ENCODE peak calls at places on chromosomes 2 and 18, in ten cellular contexts. N, Q, I, L, M, U, Y, T, G and O are unnamed samples.

GRCh38 chr2:207936380-207936779 is 88.9 kb downstream of the PLEKHM3 start:
- DNase-seq in N (no peak), Q (no peak), I (no peak), L (no peak), M (no peak), U (no peak), Y (no peak), T (no peak), G (no peak), O (no peak)

GRCh38 chr2:240319855-240320560 is 115.5 kb upstream of the GPC1 start:
- DNase-seq in N (no peak), Q (no peak), I (peak; percentile 70), L (peak; percentile 23), M (peak; percentile 97), U (peak; percentile 76), Y (no peak), T (no peak), G (peak; percentile 15), O (no peak)

GRCh38 chr18:50183556-50183955 is 11.4 kb downstream of the MYO5B start:
- DNase-seq in N (peak; percentile 68), Q (no peak), I (no peak), L (peak; percentile 46), M (peak; percentile 31), U (no peak), Y (no peak), T (no peak), G (no peak), O (no peak)

GRCh38 chr18:21194871-21195771 is 46.9 kb upstream of the GREB1L start:
- DNase-seq in N (peak; percentile 69), Q (no peak), I (no peak), L (peak; percentile 79), M (peak; percentile 58), U (peak; percentile 60), Y (no peak), T (peak; percentile 32), G (no peak), O (no peak)

GRCh38 chr2:151278487-151278886 is 11.0 kb downstream of the NMI start:
- DNase-seq in N (no peak), Q (no peak), I (no peak), L (no peak), M (no peak), U (no peak), Y (no peak), T (no peak), G (no peak), O (no peak)

GRCh38 chr2:20093263-20094141 is 42.1 kb upstream of the LAPTM4A start:
- DNase-seq in N (peak; percentile 81), Q (peak; percentile 52), I (peak; percentile 84), L (peak; percentile 48), M (peak; percentile 82), U (peak; percentile 80), Y (peak; percentile 84), T (peak; percentile 78), G (no peak), O (no peak)

GRCh38 chr2:39697480-39697879 is 31.8 kb downstream of the TMEM178A start:
- DNase-seq in N (no peak), Q (no peak), I (no peak), L (no peak), M (peak; percentile 3), U (no peak), Y (peak; percentile 67), T (no peak), G (no peak), O (no peak)

GRCh38 chr2:9018534-9018933 is 15.1 kb upstream of the MBOAT2 start:
- DNase-seq in N (no peak), Q (no peak), I (no peak), L (no peak), M (no peak), U (peak; percentile 18), Y (no peak), T (peak; percentile 57), G (no peak), O (no peak)

GRCh38 chr2:79980816-79981215 is 323.7 kb downstream of the LRRTM1 start:
- DNase-seq in N (no peak), Q (no peak), I (no peak), L (no peak), M (no peak), U (no peak), Y (no peak), T (no peak), G (no peak), O (no peak)

GRCh38 chr2:102147935-102148334 is 5.4 kb downstream of the IL1R1 start:
- DNase-seq in N (no peak), Q (peak; percentile 56), I (no peak), L (no peak), M (peak; percentile 34), U (peak; percentile 28), Y (no peak), T (no peak), G (no peak), O (no peak)

GRCh38 chr2:152330235-152330866 is 4.6 kb upstream of the FMNL2 start:
- DNase-seq in N (peak; percentile 18), Q (no peak), I (no peak), L (no peak), M (no peak), U (no peak), Y (no peak), T (no peak), G (no peak), O (no peak)

GRCh38 chr2:20626698-20627471 is 24.0 kb downstream of the HS1BP3 start:
- DNase-seq in N (no peak), Q (no peak), I (no peak), L (no peak), M (no peak), U (no peak), Y (peak; percentile 56), T (no peak), G (no peak), O (no peak)

GRCh38 chr2:230668184-230668938 is 44.3 kb upstream of the CAB39 start:
- DNase-seq in N (no peak), Q (peak; percentile 61), I (peak; percentile 56), L (no peak), M (peak; percentile 74), U (no peak), Y (peak; percentile 68), T (no peak), G (no peak), O (peak; percentile 33)

GRCh38 chr2:173511357-173511756 is 156.7 kb downstream of the CDCA7 start:
- DNase-seq in N (peak; percentile 68), Q (no peak), I (no peak), L (no peak), M (no peak), U (no peak), Y (no peak), T (peak; percentile 7), G (no peak), O (no peak)

GRCh38 chr18:32435631-32436500 is 34.8 kb downstream of the GAREM1 start:
- DNase-seq in N (no peak), Q (no peak), I (no peak), L (no peak), M (no peak), U (no peak), Y (no peak), T (peak; percentile 44), G (no peak), O (peak; percentile 53)

GRCh38 chr18:47772374-47773248 is 157.8 kb downstream of the SMAD2 start:
- DNase-seq in N (peak; percentile 57), Q (no peak), I (peak; percentile 85), L (peak; percentile 60), M (peak; percentile 42), U (peak; percentile 47), Y (peak; percentile 74), T (peak; percentile 59), G (no peak), O (peak; percentile 81)

GRCh38 chr2:52884971-52885370 is 882.6 kb upstream of the CHAC2 start:
- DNase-seq in N (no peak), Q (no peak), I (no peak), L (no peak), M (no peak), U (no peak), Y (no peak), T (no peak), G (no peak), O (no peak)

GRCh38 chr2:137806102-137806805 is 158.0 kb upstream of the HNMT start:
- DNase-seq in N (no peak), Q (no peak), I (no peak), L (no peak), M (no peak), U (no peak), Y (no peak), T (no peak), G (no peak), O (no peak)

GRCh38 chr18:75810481-75810880 is 383.0 kb upstream of the SMIM21 start:
- DNase-seq in N (no peak), Q (no peak), I (no peak), L (no peak), M (no peak), U (peak; percentile 53), Y (no peak), T (no peak), G (no peak), O (no peak)
- H3K27me3 ChIP-seq in N (peaks cover 59% of the 10 kb centered on the region), Q (peaks cover 15% of the 10 kb centered on the region), I (no peaks in the 10 kb centered on the region), L (peaks cover 8% of the 10 kb centered on the region), M (no peaks in the 10 kb centered on the region), U (no peaks in the 10 kb centered on the region), Y (no peaks in the 10 kb centered on the region), T (no peaks in the 10 kb centered on the region), G (no peaks in the 10 kb centered on the region), O (no peaks in the 10 kb centered on the region)

GRCh38 chr2:118816669-118817068 is 30.8 kb downstream of the EN1 start:
- DNase-seq in N (no peak), Q (no peak), I (no peak), L (no peak), M (no peak), U (no peak), Y (no peak), T (no peak), G (no peak), O (no peak)
- H3K27me3 ChIP-seq in N (peaks cover 54% of the 10 kb centered on the region), Q (peaks cover 67% of the 10 kb centered on the region), I (peaks cover 4% of the 10 kb centered on the region), L (peaks cover 52% of the 10 kb centered on the region), M (peaks cover 10% of the 10 kb centered on the region), U (no peaks in the 10 kb centered on the region), Y (no peaks in the 10 kb centered on the region), T (peaks cover 19% of the 10 kb centered on the region), G (no peaks in the 10 kb centered on the region), O (peaks cover 2% of the 10 kb centered on the region)

GRCh38 chr2:112140899-112141622 is 2.9 kb downstream of the FBLN7 start:
- DNase-seq in N (no peak), Q (no peak), I (peak; percentile 37), L (no peak), M (no peak), U (no peak), Y (no peak), T (no peak), G (no peak), O (no peak)
- H3K27me3 ChIP-seq in N (no peaks in the 10 kb centered on the region), Q (no peaks in the 10 kb centered on the region), I (no peaks in the 10 kb centered on the region), L (no peaks in the 10 kb centered on the region), M (no peaks in the 10 kb centered on the region), U (peaks cover 6% of the 10 kb centered on the region), Y (no peaks in the 10 kb centered on the region), T (no peaks in the 10 kb centered on the region), G (no peaks in the 10 kb centered on the region), O (no peaks in the 10 kb centered on the region)

DNA sequence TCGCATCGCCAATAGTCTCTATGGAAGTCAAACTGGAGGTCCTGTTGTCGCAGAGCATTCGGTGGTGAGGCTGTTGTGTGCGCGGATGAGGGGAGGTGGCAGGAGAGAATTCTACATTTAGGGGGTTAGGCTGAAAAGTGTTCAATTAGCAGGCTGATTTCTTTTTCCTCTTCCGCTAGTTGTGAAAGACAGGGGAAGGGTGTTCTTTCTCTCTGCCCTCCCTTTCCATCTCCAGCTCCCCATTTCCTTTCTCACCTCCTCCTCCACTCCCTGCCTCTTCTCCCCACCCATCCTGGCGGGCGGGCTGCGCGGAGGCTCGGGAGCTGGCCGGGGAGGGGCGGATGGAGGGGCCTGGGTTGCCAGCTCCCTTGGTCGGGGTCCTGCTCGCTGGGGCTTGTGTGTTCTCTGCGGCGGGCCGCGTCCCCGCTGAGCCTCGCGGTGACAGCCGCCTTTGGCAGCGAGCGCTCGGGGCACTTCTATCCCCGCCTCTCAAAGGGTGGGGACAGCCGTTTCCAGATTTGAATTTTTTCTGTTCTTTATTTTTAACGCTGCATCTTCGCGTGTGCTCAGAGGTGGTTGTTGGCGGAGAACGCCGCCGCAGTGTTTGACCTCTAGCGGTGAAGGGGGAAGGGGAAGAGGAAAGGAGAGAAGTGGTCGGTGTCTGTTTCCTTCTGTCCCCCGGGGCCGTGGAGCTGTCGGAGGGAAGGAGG is 3.6 kb downstream of the SOX11 start:
- DNase-seq in N (no peak), Q (no peak), I (no peak), L (no peak), M (peak; percentile 55), U (peak; percentile 77), Y (no peak), T (no peak), G (no peak), O (no peak)
- H3K27me3 ChIP-seq in N (no peaks in the 10 kb centered on the region), Q (peaks cover 85% of the 10 kb centered on the region), I (peaks cover 70% of the 10 kb centered on the region), L (no peaks in the 10 kb centered on the region), M (no peaks in the 10 kb centered on the region), U (no peaks in the 10 kb centered on the region), Y (peaks cover 4% of the 10 kb centered on the region), T (peaks cover 31% of the 10 kb centered on the region), G (peaks cover 9% of the 10 kb centered on the region), O (peaks cover 26% of the 10 kb centered on the region)